ENCODE peak calls at places on chromosome 17, in four cellular contexts. One of them, this sample, is unnamed.

GRCh38 chr17:73555199-73555810 is 88.9 kb downstream of the SDK2 start:
- DNase-seq in substantia nigra: no peak
- DNase-seq in Daoy: no peak
- DNase-seq in hypothalamus: no peak
- DNase-seq in this sample: no peak

GRCh38 chr17:16171613-16172012 is 43.7 kb downstream of the NCOR1 start:
- DNase-seq in substantia nigra: no peak
- DNase-seq in Daoy: peak
- DNase-seq in hypothalamus: no peak
- DNase-seq in this sample: no peak

GRCh38 chr17:28282596-28282995 is 36.4 kb upstream of the TMEM97 start:
- DNase-seq in substantia nigra: no peak
- DNase-seq in Daoy: peak
- DNase-seq in hypothalamus: no peak
- DNase-seq in this sample: peak

GRCh38 chr17:72561680-72562079 is 440.9 kb downstream of the SOX9 start:
- DNase-seq in substantia nigra: no peak
- DNase-seq in Daoy: no peak
- DNase-seq in hypothalamus: no peak
- DNase-seq in this sample: no peak

GRCh38 chr17:55527520-55528118 is 16.4 kb upstream of the SMIM36 start:
- DNase-seq in substantia nigra: peak
- DNase-seq in Daoy: peak
- DNase-seq in hypothalamus: no peak
- DNase-seq in this sample: peak

GRCh38 chr17:40035162-40035559 is 19.0 kb downstream of the MED24 start:
- DNase-seq in substantia nigra: peak
- DNase-seq in Daoy: peak
- DNase-seq in hypothalamus: no peak
- DNase-seq in this sample: no peak

GRCh38 chr17:21286771-21287702 is 2.5 kb downstream of the MAP2K3 start:
- DNase-seq in substantia nigra: no peak
- DNase-seq in Daoy: no peak
- DNase-seq in hypothalamus: no peak
- DNase-seq in this sample: no peak

GRCh38 chr17:9087921-9088320 is 66.6 kb downstream of the NTN1 start:
- DNase-seq in substantia nigra: no peak
- DNase-seq in Daoy: no peak
- DNase-seq in hypothalamus: no peak
- DNase-seq in this sample: no peak

GRCh38 chr17:40517981-40518380 is 16.6 kb upstream of the TNS4 start:
- DNase-seq in substantia nigra: no peak
- DNase-seq in Daoy: no peak
- DNase-seq in hypothalamus: no peak
- DNase-seq in this sample: no peak

GRCh38 chr17:2149934-2150333 is 95.0 kb downstream of the HIC1 start:
- DNase-seq in substantia nigra: no peak
- DNase-seq in Daoy: no peak
- DNase-seq in hypothalamus: no peak
- DNase-seq in this sample: no peak

This sample was measured in kidney glomerular epithelial cell.